ENCODE peak calls at places on chromosome 9, in four cellular contexts. Y, T, S and D are unnamed samples.

GRCh38 chr9:114525505-114525904 is 20.2 kb upstream of the WHRN start:
- DNase-seq in Y (no peak), T (no peak), S (no peak), D (no peak)

GRCh38 chr9:27308691-27309390 is 11.9 kb upstream of the EQTN start:
- DNase-seq in Y (no peak), T (no peak), S (no peak), D (no peak)

GRCh38 chr9:27353405-27354229 is 56.7 kb upstream of the EQTN start:
- DNase-seq in Y (peak), T (peak), S (no peak), D (peak)

GRCh38 chr9:101999441-101999840 is 261.0 kb upstream of the GRIN3A start:
- DNase-seq in Y (no peak), T (no peak), S (no peak), D (no peak)

GRCh38 chr9:122051401-122052346 is 41.4 kb downstream of the TTLL11 start:
- DNase-seq in Y (no peak), T (no peak), S (peak), D (peak)

GRCh38 chr9:94017939-94018531 is 62.9 kb upstream of the BARX1 start:
- DNase-seq in Y (no peak), T (no peak), S (no peak), D (no peak)

GRCh38 chr9:111961575-111961974 is 65.0 kb downstream of the UGCG start:
- DNase-seq in Y (no peak), T (no peak), S (peak), D (no peak)

GRCh38 chr9:122332083-122332482 is 38.7 kb upstream of the PTGS1 start:
- DNase-seq in Y (peak), T (no peak), S (peak), D (no peak)

GRCh38 chr9:87292449-87293191 is 205.0 kb upstream of the DAPK1 start:
- DNase-seq in Y (no peak), T (no peak), S (no peak), D (no peak)

GRCh38 chr9:116430849-116431248 is 256.3 kb upstream of the TRIM32 start:
- DNase-seq in Y (no peak), T (no peak), S (no peak), D (no peak)

GRCh38 chr9:87592554-87593394 is 95.1 kb downstream of the DAPK1 start:
- DNase-seq in Y (no peak), T (no peak), S (peak), D (no peak)

GRCh38 chr9:37944671-37945481 is 40.9 kb upstream of the SLC25A51 start:
- DNase-seq in Y (no peak), T (no peak), S (no peak), D (no peak)

GRCh38 chr9:71079451-71079850 is 42.0 kb downstream of the TRPM3 start:
- DNase-seq in Y (no peak), T (no peak), S (no peak), D (no peak)

GRCh38 chr9:112537561-112537960 is 50.9 kb downstream of the KIAA1958 start:
- DNase-seq in Y (no peak), T (no peak), S (no peak), D (no peak)

GRCh38 chr9:70080481-70081119 is 37.0 kb downstream of the MAMDC2 start:
- DNase-seq in Y (no peak), T (no peak), S (no peak), D (no peak)

GRCh38 chr9:70021026-70021571 is 22.5 kb upstream of the MAMDC2 start:
- DNase-seq in Y (no peak), T (no peak), S (no peak), D (no peak)

GRCh38 chr9:14347408-14348224 is 33.7 kb upstream of the NFIB start:
- DNase-seq in Y (peak), T (peak), S (no peak), D (no peak)

GRCh38 chr9:119675951-119676350 is 306.7 kb upstream of the BRINP1 start:
- DNase-seq in Y (no peak), T (no peak), S (no peak), D (no peak)

DNA sequence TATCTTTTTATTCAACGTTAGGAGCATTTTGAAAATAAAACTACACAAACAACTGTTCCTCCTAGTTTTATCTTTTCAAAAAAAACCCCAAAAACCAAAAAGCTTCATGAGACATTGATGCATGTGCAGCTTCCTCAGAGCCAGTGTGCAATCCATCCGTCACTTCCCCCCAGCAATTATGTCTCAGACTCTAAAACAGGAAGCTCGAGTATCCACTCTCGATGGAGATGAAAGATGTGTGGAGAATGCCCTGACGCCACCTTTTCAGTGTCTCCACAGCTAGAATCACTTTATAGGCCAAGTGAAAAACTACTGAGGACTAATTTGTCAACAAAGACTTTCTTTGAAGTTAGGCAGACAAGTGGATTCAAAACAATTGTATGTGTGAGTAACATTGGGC is 408.9 kb upstream of the SMARCA2 start:
- DNase-seq in Y (no peak), T (no peak), S (no peak), D (no peak)
- TF ChIP-seq NRF1 in Y (no peak), T (no peak), S (no peak), D (no peak)

GRCh38 chr9:29211003-29211584 is 1637.8 kb upstream of the C9orf72 start:
- DNase-seq in Y (peak), T (no peak), S (no peak), D (no peak)

GRCh38 chr9:29211681-29212589 is 1638.7 kb upstream of the C9orf72 start:
- DNase-seq in Y (peak), T (peak), S (no peak), D (no peak)

GRCh38 chr9:29214162-29214520 is 1640.9 kb upstream of the C9orf72 start:
- DNase-seq in Y (peak), T (peak), S (no peak), D (no peak)

GRCh38 chr9:29213374-29214161 is 1640.3 kb upstream of the C9orf72 start:
- DNase-seq in Y (peak), T (peak), S (no peak), D (no peak)

DNA sequence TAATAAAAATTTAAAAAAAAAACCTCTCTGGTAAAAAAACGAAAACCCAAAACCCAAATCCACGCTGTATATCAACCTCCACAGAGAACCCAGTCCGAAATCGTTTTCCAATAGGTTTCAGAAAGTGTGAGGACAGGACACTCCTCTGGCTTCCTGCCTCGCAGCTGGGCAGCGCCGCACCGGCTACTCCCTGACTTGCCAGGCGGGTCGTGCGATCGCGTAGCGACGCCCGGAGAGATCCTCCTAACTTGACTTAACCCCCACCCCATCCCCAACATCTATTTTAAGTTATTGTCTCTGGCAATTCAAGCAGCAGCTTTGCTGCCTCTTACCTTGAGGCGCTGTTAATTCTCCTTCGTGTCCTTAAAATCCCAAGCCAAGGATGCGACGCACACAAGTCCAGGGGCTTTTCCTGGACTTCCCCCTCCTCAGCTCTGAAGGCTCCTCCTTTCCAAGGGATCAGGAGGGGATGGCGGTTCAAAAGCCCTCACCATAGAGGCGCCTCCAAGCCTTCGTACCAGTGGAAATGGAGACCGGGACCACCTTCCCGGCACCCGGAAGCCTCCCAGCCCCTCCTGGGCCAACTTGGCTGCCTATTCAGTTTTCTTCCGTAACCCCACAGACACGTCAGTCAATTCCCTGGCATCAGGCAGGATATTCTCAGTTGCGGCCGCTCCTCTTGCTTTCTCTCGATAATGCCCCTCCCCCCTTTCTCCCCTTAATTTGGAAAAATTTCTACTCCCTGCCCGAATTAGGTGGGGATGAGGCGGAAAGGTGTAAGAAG is 1639.5 kb upstream of the C9orf72 start:
- DNase-seq in Y (peak), T (peak), S (no peak), D (no peak)
- TF ChIP-seq TAF1 in Y (no peak), T (peak), S (no peak), D (no peak)

GRCh38 chr9:4550777-4551476 is 60.7 kb downstream of the SLC1A1 start:
- DNase-seq in Y (no peak), T (no peak), S (no peak), D (no peak)

GRCh38 chr9:4555251-4555650 is 65.0 kb downstream of the SLC1A1 start:
- DNase-seq in Y (no peak), T (no peak), S (no peak), D (no peak)

GRCh38 chr9:4558599-4558998 is 68.3 kb downstream of the SLC1A1 start:
- DNase-seq in Y (no peak), T (no peak), S (no peak), D (no peak)

GRCh38 chr9:4549751-4550295 is 59.6 kb downstream of the SLC1A1 start:
- DNase-seq in Y (no peak), T (no peak), S (no peak), D (no peak)

DNA sequence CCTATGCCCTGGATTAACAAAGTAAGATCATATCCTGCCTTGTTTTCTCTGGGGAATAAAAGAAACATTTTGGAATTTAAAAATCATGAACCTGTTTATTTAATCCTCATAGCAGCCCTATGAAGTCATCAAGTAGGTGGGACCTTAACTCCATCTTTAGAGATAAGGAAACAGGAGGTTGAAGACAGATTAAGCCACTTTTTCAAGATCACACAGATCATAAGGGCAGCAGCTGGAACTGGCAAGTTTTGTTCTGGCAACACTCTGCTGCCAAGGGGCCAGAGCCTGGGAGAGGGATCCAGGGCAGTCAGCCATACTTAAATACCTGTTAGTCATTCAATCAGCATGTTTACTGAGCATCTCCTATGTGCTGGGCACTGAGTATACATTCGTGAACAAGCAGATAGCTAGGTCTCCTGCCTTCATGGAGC is 63.7 kb downstream of the SLC1A1 start:
- DNase-seq in Y (no peak), T (no peak), S (no peak), D (no peak)
- TF ChIP-seq NRF1 in Y (no peak), T (no peak), S (no peak), D (no peak)

GRCh38 chr9:2466703-2467102 is 154.9 kb upstream of the VLDLR start:
- DNase-seq in Y (no peak), T (no peak), S (no peak), D (no peak)

GRCh38 chr9:2465516-2465915 is 156.1 kb upstream of the VLDLR start:
- DNase-seq in Y (no peak), T (no peak), S (no peak), D (no peak)

GRCh38 chr9:2465921-2466460 is 155.6 kb upstream of the VLDLR start:
- DNase-seq in Y (no peak), T (no peak), S (no peak), D (peak)

GRCh38 chr9:2473691-2474090 is 147.9 kb upstream of the VLDLR start:
- DNase-seq in Y (no peak), T (no peak), S (no peak), D (no peak)

GRCh38 chr9:2469681-2470141 is 151.9 kb upstream of the VLDLR start:
- DNase-seq in Y (peak), T (no peak), S (no peak), D (peak)
- TF ChIP-seq TAF1 in Y (no peak), T (no peak), S (no peak), D (no peak)

GRCh38 chr9:128056887-128057723 is 10.0 kb downstream of the NAIF1 start:
- DNase-seq in Y (no peak), T (no peak), S (no peak), D (no peak)

GRCh38 chr9:128054090-128054489 is 13.0 kb downstream of the NAIF1 start:
- DNase-seq in Y (no peak), T (no peak), S (no peak), D (no peak)

GRCh38 chr9:128053560-128053959 is 13.6 kb downstream of the NAIF1 start:
- DNase-seq in Y (no peak), T (no peak), S (no peak), D (no peak)

GRCh38 chr9:128056086-128056485 is 11.0 kb downstream of the NAIF1 start:
- DNase-seq in Y (no peak), T (no peak), S (no peak), D (no peak)

DNA sequence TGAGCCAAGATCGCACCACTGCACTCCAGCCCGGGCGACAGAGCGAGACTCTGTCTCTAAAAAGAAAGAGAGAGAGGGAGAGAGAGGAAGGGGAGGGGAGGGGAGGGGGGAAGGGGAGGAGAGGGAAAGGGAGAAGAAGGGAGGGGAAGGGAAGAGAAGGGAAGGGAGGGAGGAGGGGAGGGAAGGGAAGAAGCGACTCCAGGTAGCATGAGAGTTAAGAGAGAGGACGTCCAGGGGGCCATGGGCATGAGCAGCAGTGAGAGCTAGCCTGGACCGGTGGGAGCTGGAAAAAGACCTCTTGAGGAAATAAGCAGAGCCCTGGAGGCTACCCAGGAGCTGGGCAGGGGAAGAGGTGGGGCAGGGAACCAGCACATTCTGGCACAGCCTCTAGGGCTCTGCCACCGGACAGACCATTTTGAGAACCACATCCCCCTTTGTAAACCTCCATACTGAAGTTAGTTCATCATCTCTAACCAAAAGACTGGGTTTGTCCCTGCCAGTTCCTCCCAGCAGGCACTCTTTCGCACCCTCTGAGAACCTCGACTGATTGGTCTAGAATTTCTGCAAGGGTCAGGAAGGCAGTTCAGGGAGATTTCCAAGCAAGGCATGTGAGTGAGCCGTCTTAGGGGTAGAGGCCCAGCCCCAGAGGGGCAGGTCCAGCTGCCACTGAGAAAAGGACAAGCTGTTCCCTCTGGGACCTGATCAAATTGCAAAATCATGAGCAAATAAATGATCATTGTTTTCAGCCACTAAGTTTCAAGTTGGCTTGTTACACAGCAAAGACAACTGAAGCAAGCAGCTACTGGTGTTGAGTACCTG is 11.7 kb downstream of the NAIF1 start:
- DNase-seq in Y (no peak), T (no peak), S (no peak), D (no peak)
- TF ChIP-seq NRF1 in Y (no peak), T (no peak), S (no peak), D (no peak)

GRCh38 chr9:76296561-76297276 is 97.5 kb downstream of the RFK start:
- DNase-seq in Y (no peak), T (no peak), S (no peak), D (no peak)
- TF ChIP-seq TAF1 in Y (no peak), T (no peak), S (no peak), D (no peak)

GRCh38 chr9:91429501-91429900 is 5.9 kb upstream of the NFIL3 start:
- DNase-seq in Y (no peak), T (no peak), S (no peak), D (no peak)

GRCh38 chr9:91428431-91428830 is 4.8 kb upstream of the NFIL3 start:
- DNase-seq in Y (no peak), T (no peak), S (no peak), D (no peak)

GRCh38 chr9:91431485-91431884 is 7.9 kb upstream of the NFIL3 start:
- DNase-seq in Y (no peak), T (no peak), S (no peak), D (no peak)

GRCh38 chr9:91427873-91428272 is 4.2 kb upstream of the NFIL3 start:
- DNase-seq in Y (no peak), T (no peak), S (no peak), D (no peak)

DNA sequence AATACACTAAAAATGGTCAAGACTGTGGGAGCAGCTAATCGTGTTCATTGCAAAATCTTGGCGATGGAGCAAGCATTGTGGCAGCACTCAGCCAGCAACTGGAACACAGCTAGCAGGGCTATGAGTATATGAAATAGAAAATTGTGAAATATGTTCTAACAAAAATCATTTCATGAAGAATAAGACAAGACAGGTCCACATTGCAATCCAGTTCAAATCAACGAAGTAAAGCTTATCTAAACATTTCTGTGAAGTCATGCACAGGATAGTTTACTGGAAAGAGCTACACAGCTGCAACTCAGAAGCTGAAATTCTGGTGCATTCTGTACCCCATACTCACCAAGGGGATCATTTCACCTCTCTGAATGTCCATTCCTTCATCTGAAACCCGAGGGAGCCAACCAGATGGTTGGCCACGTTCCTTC is 5.3 kb upstream of the NFIL3 start:
- DNase-seq in Y (no peak), T (no peak), S (no peak), D (no peak)
- TF ChIP-seq NRF1 in Y (no peak), T (no peak), S (no peak), D (no peak)

GRCh38 chr9:136564379-136564988 is 18.6 kb upstream of the NOTCH1 start:
- DNase-seq in Y (no peak), T (no peak), S (peak), D (peak)
- TF ChIP-seq TAF1 in Y (no peak), T (no peak), S (no peak), D (no peak)